ENCODE peak calls at places on chromosomes 4 and X, in four cellular contexts. B is mesothelial cell of epicardium, K is H1, Q is cardiac muscle cell. S is an unnamed sample.

GRCh38 chr4:147696866-147697265 is 12.9 kb upstream of the PRMT9 start:
- DNase-seq in B (no peak), K (no peak), Q (no peak), S (no peak)

GRCh38 chr4:6268650-6269399 is 825 bp upstream of the WFS1 start:
- DNase-seq in B (no peak), K (no peak), Q (no peak), S (no peak)

GRCh38 chr4:42600578-42600977 is 56.3 kb downstream of the ATP8A1 start:
- DNase-seq in B (no peak), K (no peak), Q (no peak), S (no peak)

GRCh38 chr4:14345356-14345775 is 656.9 kb upstream of the CPEB2 start:
- DNase-seq in B (no peak), K (no peak), Q (peak), S (peak)

GRCh38 chr4:94570558-94570957 is 118.8 kb downstream of the PDLIM5 start:
- DNase-seq in B (no peak), K (no peak), Q (no peak), S (no peak)

GRCh38 chr4:168690199-168690598 is 193.3 kb downstream of the PALLD start:
- DNase-seq in B (no peak), K (no peak), Q (no peak), S (no peak)

GRCh38 chr4:77196866-77197265 is 39.9 kb downstream of the CCNG2 start:
- DNase-seq in B (no peak), K (no peak), Q (no peak), S (no peak)

GRCh38 chrX:17022205-17022604 is 75.7 kb downstream of the REPS2 start:
- DNase-seq in B (no peak), K (no peak), Q (peak), S (peak)

GRCh38 chr4:99586747-99587146 is 12.1 kb downstream of the MTTP start:
- DNase-seq in B (no peak), K (no peak), Q (no peak), S (no peak)

GRCh38 chr4:107519057-107519456 is 201.0 kb downstream of the PAPSS1 start:
- DNase-seq in B (peak), K (no peak), Q (peak), S (peak)

GRCh38 chr4:1767770-1768366 is 25.2 kb upstream of the FGFR3 start:
- DNase-seq in B (no peak), K (peak), Q (peak), S (no peak)

GRCh38 chr4:37780444-37781133 is 45.9 kb upstream of the PGM2 start:
- DNase-seq in B (no peak), K (no peak), Q (peak), S (no peak)

GRCh38 chr4:98658287-98659105 is at the start of gene TSPAN5:
- DNase-seq in B (peak), K (no peak), Q (peak), S (peak)

GRCh38 chrX:68995386-68995779 is 166.6 kb downstream of the EFNB1 start:
- DNase-seq in B (no peak), K (no peak), Q (no peak), S (no peak)

GRCh38 chr4:183758735-183759447 is 99.8 kb downstream of the TRAPPC11 start:
- DNase-seq in B (no peak), K (no peak), Q (peak), S (no peak)

GRCh38 chr4:98780926-98781325 is 122.5 kb upstream of the TSPAN5 start:
- DNase-seq in B (no peak), K (no peak), Q (no peak), S (no peak)

GRCh38 chr4:21454831-21455230 is 493.7 kb downstream of the KCNIP4 start:
- DNase-seq in B (no peak), K (no peak), Q (no peak), S (no peak)

GRCh38 chr4:138178566-138178965 is 63.6 kb downstream of the SLC7A11 start:
- DNase-seq in B (no peak), K (no peak), Q (peak), S (no peak)

GRCh38 chrX:99468993-99469392 is 941.1 kb downstream of the PCDH19 start:
- DNase-seq in B (no peak), K (no peak), Q (no peak), S (no peak)

GRCh38 chr4:74671074-74671698 is 123.1 kb downstream of the BTC start:
- DNase-seq in B (no peak), K (peak), Q (peak), S (peak)

GRCh38 chrX:87878926-87879325 is 361.3 kb downstream of the KLHL4 start:
- DNase-seq in B (no peak), K (no peak), Q (no peak), S (no peak)

GRCh38 chr4:10625130-10625529 is 59.4 kb downstream of the CLNK start:
- DNase-seq in B (no peak), K (no peak), Q (no peak), S (no peak)

GRCh38 chrX:37349131-37350033 is at the start of gene PRRG1:
- DNase-seq in B (peak), K (peak), Q (peak), S (peak)

GRCh38 chrX:106955004-106955772 is 35.0 kb downstream of the CLDN2 start:
- DNase-seq in B (no peak), K (no peak), Q (peak), S (peak)

GRCh38 chrX:106964290-106964689 is 35.7 kb downstream of the MORC4 start:
- DNase-seq in B (no peak), K (no peak), Q (no peak), S (no peak)

GRCh38 chrX:106957856-106958255 is 37.7 kb downstream of the CLDN2 start:
- DNase-seq in B (no peak), K (no peak), Q (no peak), S (no peak)

GRCh38 chrX:106963111-106963510 is 36.9 kb downstream of the MORC4 start:
- DNase-seq in B (no peak), K (no peak), Q (peak), S (no peak)

GRCh38 chrX:106959897-106960296 is 39.7 kb downstream of the CLDN2 start:
- DNase-seq in B (no peak), K (no peak), Q (peak), S (peak)
- TF ChIP-seq CTCF in B (no peak), K (peak), Q (peak), S (peak)

DNA sequence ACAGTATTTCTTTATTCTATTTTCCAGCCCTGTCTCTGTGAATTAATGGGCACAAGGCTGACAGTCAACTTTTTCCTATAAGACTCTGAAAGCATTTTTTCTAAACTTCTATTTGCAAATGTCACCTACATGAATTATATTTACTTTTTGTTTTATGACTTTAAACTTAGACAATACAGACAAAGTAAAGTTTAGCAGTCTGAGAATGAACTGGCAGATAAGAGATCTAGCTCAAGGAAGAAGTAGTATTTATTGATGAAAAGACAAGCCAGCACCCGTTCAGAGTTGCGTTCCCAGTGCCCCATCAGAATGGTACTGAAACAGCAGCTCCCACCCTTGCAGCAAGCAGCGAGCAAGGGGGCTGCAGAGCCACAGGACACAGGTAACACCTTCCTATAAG is 148.5 kb downstream of the FAM13A start:
- DNase-seq in B (no peak), K (no peak), Q (no peak), S (no peak)
- TF ChIP-seq CTCF in B (no peak), K (no peak), Q (no peak), S (no peak)

GRCh38 chr4:165345663-165346417 is 18.4 kb downstream of the MSMO1 start:
- DNase-seq in B (no peak), K (no peak), Q (peak), S (no peak)

GRCh38 chr4:165347647-165348569 is 20.4 kb downstream of the MSMO1 start:
- DNase-seq in B (no peak), K (no peak), Q (no peak), S (no peak)

GRCh38 chr4:165343353-165344191 is 16.1 kb downstream of the MSMO1 start:
- DNase-seq in B (no peak), K (no peak), Q (no peak), S (no peak)
- TF ChIP-seq CTCF in B (no peak), K (peak), Q (no peak), S (peak)

DNA sequence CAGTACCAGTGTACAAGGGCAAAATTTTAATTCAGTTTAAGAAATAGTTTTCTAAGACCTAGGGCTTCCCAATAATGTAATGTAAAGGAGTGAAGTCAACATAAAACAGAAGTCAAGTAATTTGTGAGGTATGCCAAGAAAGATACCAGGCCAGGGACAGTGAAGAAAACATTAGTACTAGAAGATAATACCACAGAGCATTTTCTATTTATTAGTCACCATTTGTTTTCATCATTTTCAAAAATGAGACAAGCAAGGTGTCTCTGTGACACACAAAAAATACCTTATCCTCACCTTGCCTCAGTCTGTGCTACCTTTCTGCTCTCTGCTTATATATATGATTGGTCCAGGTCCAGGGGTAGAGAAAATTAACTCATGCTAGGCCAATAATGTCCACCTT is 46.8 kb downstream of the VEGFC start:
- DNase-seq in B (no peak), K (no peak), Q (no peak), S (no peak)
- TF ChIP-seq CTCF in B (no peak), K (no peak), Q (no peak), S (no peak)

GRCh38 chr4:125244848-125245450 is 69.8 kb upstream of the FAT4 start:
- DNase-seq in B (no peak), K (no peak), Q (peak), S (peak)
- TF ChIP-seq CTCF in B (peak), K (peak), Q (peak), S (peak)

GRCh38 chr4:55184600-55185523 is 59.5 kb upstream of the KDR start:
- DNase-seq in B (no peak), K (no peak), Q (peak), S (no peak)

GRCh38 chr4:55183926-55184599 is 58.7 kb upstream of the KDR start:
- DNase-seq in B (no peak), K (no peak), Q (peak), S (peak)

GRCh38 chr4:55186700-55187099 is 61.3 kb upstream of the KDR start:
- DNase-seq in B (no peak), K (no peak), Q (no peak), S (no peak)

GRCh38 chr4:55181606-55182005 is 56.2 kb upstream of the KDR start:
- DNase-seq in B (no peak), K (no peak), Q (peak), S (no peak)

DNA sequence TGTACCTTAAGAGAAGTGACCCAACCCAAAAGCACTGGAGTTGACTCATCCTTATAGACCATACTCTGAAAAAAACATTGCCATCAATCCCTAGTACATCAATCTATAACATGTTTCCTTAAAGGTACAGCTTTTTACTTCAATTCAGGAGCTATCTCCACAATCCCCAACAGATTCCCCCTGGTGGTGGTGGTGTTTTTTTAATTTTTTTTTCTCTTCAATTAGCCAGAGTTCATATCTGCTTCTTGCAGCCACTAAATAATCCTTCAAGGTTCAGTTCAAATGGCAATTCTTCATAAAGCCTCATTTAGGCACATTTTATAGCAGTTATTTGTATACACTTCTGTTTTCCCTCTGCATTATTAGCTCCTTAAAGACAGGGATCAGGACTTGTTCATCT is 60.7 kb upstream of the KDR start:
- DNase-seq in B (no peak), K (no peak), Q (no peak), S (no peak)
- TF ChIP-seq CTCF in B (peak), K (peak), Q (peak), S (peak)

DNA sequence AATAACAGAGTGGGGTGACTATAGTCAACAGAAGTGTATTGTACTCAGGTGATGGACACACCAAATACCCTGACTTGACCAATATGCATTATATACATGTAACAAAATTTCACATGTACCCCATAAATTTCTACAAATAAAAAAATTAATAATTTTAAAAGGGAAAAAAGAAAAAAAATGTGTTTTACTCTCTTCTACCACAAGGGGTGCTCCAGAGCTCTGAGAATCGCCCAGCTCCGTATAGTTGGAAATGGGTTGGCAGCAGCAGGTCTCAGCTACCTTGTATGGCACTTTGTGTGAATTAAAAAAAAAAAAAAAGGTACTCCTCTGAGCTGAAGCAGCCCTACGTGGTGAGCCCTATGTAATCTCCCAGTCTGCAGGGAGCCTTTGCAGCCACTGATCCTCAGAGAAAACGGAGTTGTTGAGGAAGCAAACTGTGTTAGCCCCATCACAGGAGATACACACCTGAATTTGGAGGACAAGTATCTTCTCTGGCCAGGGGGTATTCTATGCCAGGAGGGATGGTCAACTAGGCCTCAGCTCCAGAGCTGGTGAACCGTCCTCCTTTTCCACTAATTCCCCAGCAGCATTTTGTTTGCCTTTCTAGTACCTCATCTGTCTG is 17.2 kb upstream of the POLA1 start:
- DNase-seq in B (no peak), K (no peak), Q (peak), S (no peak)
- TF ChIP-seq CTCF in B (peak), K (peak), Q (peak), S (peak)

GRCh38 chr4:91990726-91991125 is 313.0 kb upstream of the GRID2 start:
- DNase-seq in B (no peak), K (no peak), Q (no peak), S (no peak)

GRCh38 chr4:91984466-91984865 is 319.3 kb upstream of the GRID2 start:
- DNase-seq in B (no peak), K (no peak), Q (peak), S (no peak)

DNA sequence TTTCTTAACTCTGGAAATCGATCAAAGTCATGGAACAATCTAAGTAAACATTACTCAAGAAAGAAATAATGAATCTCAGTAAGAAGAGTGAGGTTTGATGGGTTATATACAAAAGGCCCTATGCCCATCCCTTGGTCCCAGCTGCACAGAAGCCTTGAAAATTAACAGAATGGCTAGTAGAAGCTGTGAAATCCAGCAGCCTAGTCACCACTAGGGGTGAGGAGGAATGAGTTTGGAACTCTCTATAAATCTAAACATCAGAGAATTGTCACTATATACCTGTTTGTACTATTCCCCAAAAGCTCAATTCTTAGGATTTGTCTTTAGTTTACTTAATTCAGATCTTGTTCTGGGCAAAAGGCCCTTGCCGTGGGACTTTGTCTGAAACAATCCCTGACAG is 313.9 kb upstream of the GRID2 start:
- DNase-seq in B (no peak), K (no peak), Q (no peak), S (no peak)
- TF ChIP-seq CTCF in B (no peak), K (peak), Q (no peak), S (no peak)

GRCh38 chrX:130264573-130264972 is 4.1 kb downstream of the ZNF280C start:
- DNase-seq in B (no peak), K (no peak), Q (peak), S (no peak)

GRCh38 chrX:130263016-130263415 is 5.7 kb downstream of the ZNF280C start:
- DNase-seq in B (no peak), K (no peak), Q (peak), S (no peak)

GRCh38 chrX:130268500-130269170 is at the start of gene ZNF280C:
- DNase-seq in B (peak), K (peak), Q (peak), S (peak)
- TF ChIP-seq CTCF in B (no peak), K (peak), Q (peak), S (peak)

S was measured in HFFc6.